ENCODE peak calls at places on chromosomes 13 and 19, in eight cellular contexts. B, W, Y, L, A, Q, F and C are unnamed samples.
A peak's percentile ranks its signal among the peaks of the same experiment; 100 is the strongest.

GRCh38 chr13:65855276-65855675 is 1374.9 kb downstream of the PCDH9 start:
- DNase-seq in A (no peak), F (no peak), Y (no peak), W (no peak), B (no peak), Q (no peak), L (peak; percentile 39), C (no peak)

GRCh38 chr19:55255618-55256423 is 3.0 kb downstream of the PPP6R1 start:
- DNase-seq in L (peak; percentile 26), F (no peak), B (peak; percentile 73), Y (peak; percentile 63), A (peak; percentile 78), W (no peak), Q (no peak), C (no peak)

GRCh38 chr19:41161903-41162302 is 31.1 kb upstream of the CYP2S1 start:
- DNase-seq in Q (no peak), F (no peak), L (no peak), B (no peak), A (no peak), Y (no peak), W (no peak), C (no peak)

GRCh38 chr19:46944918-46945628 is 74.6 kb upstream of the NPAS1 start:
- DNase-seq in L (peak; percentile 53), B (no peak), F (no peak), Y (no peak), W (no peak), Q (peak; percentile 75), A (no peak), C (peak; percentile 92)

GRCh38 chr13:30125422-30126073 is 181.8 kb downstream of the KATNAL1 start:
- DNase-seq in F (peak; percentile 75), Q (no peak), Y (peak; percentile 92), W (peak; percentile 82), A (no peak), L (peak; percentile 96), B (no peak), C (no peak)

GRCh38 chr13:112435973-112436372 is 59.8 kb downstream of the SPACA7 start:
- DNase-seq in Y (no peak), A (no peak), Q (no peak), F (no peak), W (no peak), B (no peak), L (no peak), C (peak; percentile 76)

GRCh38 chr19:54254195-54254906 is 2.7 kb downstream of the LILRB5 start:
- DNase-seq in Y (no peak), F (no peak), Q (no peak), L (no peak), W (no peak), B (no peak), A (no peak), C (no peak)

GRCh38 chr19:31297991-31298390 is 51.2 kb downstream of the TSHZ3 start:
- DNase-seq in A (no peak), L (no peak), Q (no peak), W (no peak), Y (no peak), B (no peak), F (no peak), C (no peak)

GRCh38 chr19:17049711-17050280 is 23.2 kb upstream of the CPAMD8 start:
- DNase-seq in A (no peak), L (peak; percentile 58), Y (peak; percentile 78), B (no peak), F (no peak), W (peak; percentile 22), Q (no peak), C (no peak)

DNA sequence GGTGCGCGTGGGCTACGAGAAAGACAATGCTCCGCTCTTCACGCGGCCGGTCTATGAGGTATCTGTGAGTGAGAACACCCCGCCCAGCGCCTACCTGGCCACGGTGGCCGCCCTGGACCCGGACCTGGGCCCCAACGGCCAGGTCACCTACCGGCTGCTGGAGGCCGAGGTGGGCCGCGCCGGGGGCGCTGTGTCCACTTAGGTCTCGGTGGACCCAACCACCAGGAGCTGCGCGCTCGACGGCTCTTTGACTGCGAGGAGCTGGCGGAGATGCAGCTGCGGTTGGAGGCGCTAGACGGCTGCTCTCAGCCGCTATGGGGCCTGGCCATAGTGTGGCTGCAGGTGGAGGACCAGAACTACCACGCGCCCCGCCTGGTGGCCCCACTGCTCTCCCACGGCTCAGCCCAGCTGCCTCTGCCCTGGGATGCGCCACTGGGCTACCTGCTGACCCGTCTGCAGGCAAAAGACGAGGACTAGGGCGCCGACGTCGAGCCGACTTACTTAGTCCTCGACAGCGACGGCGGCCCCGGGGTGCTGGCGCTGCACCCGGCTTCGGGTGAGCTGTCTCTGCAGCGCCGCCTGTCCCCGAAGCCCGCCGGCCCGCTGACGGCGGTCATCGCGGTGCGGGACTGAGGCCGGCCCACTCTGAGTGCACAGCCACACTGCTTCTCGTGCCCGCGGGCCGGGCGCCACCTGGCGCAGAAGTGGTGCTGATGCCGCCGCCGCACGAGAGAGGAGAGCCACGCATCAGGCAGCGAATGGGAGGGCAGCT is 173.0 kb downstream of the OLFM4 start:
- DNase-seq in B (no peak), Q (peak; percentile 25), W (no peak), Y (no peak), F (no peak), L (no peak), A (no peak), C (no peak)
- TF ChIP-seq CTCF in B (no peak), Q (no peak), W (peak; percentile 47), Y (peak; percentile 41), F (peak; percentile 29), L (no peak), A (no peak), C (no peak)

GRCh38 chr13:45226024-45226423 is 25.2 kb upstream of the KCTD4 start:
- DNase-seq in B (no peak), A (no peak), Q (no peak), F (no peak), W (no peak), L (no peak), Y (no peak), C (no peak)
- TF ChIP-seq CTCF in B (no peak), A (no peak), Q (no peak), F (no peak), W (no peak), L (no peak), Y (no peak), C (no peak)

GRCh38 chr13:51935326-51936171 is 73.8 kb downstream of the CCDC70 start:
- DNase-seq in Q (no peak), L (peak; percentile 14), A (no peak), F (no peak), Y (peak; percentile 20), B (no peak), W (no peak), C (no peak)
- TF ChIP-seq CTCF in Q (no peak), L (peak; percentile 32), A (peak; percentile 8), F (peak; percentile 37), Y (peak; percentile 68), B (peak; percentile 48), W (peak; percentile 53), C (peak; percentile 23)

DNA sequence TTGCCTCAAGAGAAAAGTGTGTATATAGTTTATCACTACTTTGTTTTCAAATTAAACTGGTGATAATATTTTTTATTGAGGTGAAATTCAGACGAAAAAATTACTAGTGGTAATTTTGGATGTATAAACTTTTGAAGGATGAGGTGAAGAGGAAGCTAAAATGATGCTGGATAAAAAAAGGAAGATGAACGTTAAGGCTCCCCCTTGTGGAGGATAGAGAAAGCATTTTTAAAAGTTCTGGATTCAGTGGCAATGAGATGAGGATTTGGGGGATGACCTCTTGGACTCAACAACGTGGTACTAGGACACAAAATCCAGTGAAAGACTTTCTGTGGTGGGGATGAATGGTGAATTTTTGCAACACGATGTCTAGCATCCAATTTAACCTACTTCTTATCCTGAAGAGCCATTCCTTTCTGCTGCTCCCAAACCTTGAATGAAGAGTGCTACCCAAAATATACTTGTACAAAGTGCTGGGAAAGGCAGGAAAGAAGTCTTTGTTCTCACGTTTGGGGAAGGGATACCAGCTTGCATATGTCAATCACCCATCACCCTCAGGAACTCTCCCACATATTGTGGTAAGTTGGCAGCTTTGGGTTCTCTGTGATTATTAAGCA is 7.3 kb upstream of the SIGLEC5 start:
- DNase-seq in W (no peak), F (no peak), A (peak; percentile 42), L (peak; percentile 11), B (peak; percentile 23), Y (peak; percentile 1), Q (no peak), C (no peak)
- TF ChIP-seq CTCF in W (peak; percentile 58), F (peak; percentile 11), A (peak; percentile 53), L (peak; percentile 37), B (peak; percentile 75), Y (peak; percentile 32), Q (no peak), C (peak; percentile 29)

DNA sequence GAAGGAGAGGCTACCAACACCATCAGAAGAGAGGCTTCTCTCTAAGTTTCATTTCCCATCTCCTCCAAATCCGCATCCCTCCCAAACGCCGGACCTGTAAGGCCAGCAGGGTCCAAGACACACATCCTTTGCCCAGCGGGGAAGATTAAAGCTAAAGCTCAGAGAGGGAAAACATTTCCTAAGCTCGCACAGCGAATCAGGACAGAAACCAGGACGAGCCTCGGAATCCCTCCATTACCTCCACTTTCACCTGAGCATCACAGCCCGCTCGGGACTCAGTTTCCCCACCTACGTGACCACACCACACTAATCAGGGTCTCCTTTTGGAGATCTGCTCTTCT is 711 bp upstream of the FOSB start:
- DNase-seq in A (no peak), B (peak; percentile 27), W (no peak), Q (no peak), F (no peak), L (no peak), Y (no peak), C (no peak)
- TF ChIP-seq CTCF in A (no peak), B (peak; percentile 46), W (no peak), Q (no peak), F (no peak), L (no peak), Y (no peak), C (no peak)

GRCh38 chr13:103140001-103140671 is 73.9 kb upstream of the SLC10A2 start:
- DNase-seq in A (peak; percentile 78), F (no peak), Q (no peak), Y (peak; percentile 43), B (peak; percentile 72), L (peak; percentile 11), W (no peak), C (no peak)
- TF ChIP-seq CTCF in A (peak; percentile 74), F (no peak), Q (peak; percentile 18), Y (peak; percentile 61), B (peak; percentile 79), L (peak; percentile 22), W (peak; percentile 81), C (peak; percentile 75)

DNA sequence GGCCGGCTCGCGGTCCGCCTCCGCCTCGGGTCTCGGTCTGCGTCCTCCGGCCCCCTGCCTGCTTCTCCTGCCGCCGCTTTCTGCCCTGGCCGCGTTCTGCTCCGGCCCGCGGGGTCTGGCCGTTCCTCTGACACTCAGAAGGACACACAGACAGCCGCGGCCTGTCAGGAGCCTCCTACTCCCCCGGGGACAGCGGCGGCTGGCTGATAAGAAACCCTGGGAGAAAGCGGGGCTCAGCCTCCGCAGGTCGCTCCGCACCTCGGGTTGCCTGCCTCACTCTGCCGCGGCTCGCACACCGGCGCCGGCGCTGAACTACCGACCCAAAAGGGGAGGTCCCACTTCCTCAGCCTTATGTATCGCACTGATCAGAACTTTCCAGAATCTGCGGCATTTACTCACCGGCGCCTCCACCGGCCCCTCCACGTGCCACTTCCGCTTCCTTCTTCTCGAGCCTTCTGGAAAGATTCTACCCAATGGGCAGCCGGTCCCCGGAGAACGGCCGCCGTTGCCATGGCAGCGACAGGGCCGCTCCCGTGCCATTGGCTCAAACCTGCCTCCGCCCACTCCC is at the start of gene HSPH1:
- DNase-seq in W (peak; percentile 97), L (peak; percentile 98), F (peak; percentile 73), Y (peak; percentile 93), B (peak; percentile 99), A (peak; percentile 98), Q (peak; percentile 99), C (peak; percentile 99)
- TF ChIP-seq CTCF in W (peak; percentile 42), L (no peak), F (peak; percentile 43), Y (peak; percentile 25), B (peak; percentile 45), A (peak; percentile 14), Q (peak; percentile 10), C (no peak)